ENCODE peak calls at places on chromosomes 2 and 18, in eight cellular contexts. K is neural crest cell, P is IMR-90, F is WERI-Rb-1, D is nephron progenitor cell, X is astrocyte of the cerebellum, B is OCI-LY7, M is brain microvascular endothelial cell. R is an unnamed sample.

GRCh38 chr2:176931588-176932563 is 280.7 kb upstream of the HNRNPA3 start:
- DNase-seq in D (no peak), M (no peak), B (no peak), F (no peak), K (no peak), X (peak), P (no peak), R (no peak)

GRCh38 chr2:85171916-85172315 is 38.7 kb downstream of the TCF7L1 start:
- DNase-seq in K (no peak), B (no peak), P (no peak), X (no peak), D (no peak), M (no peak), F (no peak), R (no peak)

GRCh38 chr18:57404345-57404744 is 30.8 kb upstream of the ONECUT2 start:
- DNase-seq in X (no peak), F (no peak), M (no peak), P (no peak), K (no peak), B (no peak), D (no peak), R (no peak)

GRCh38 chr2:165837122-165837521 is 43.1 kb upstream of the GALNT3 start:
- DNase-seq in F (peak), X (no peak), M (peak), D (peak), P (peak), K (no peak), B (no peak), R (no peak)

GRCh38 chr2:97951155-97951670 is 44.5 kb downstream of the TMEM131 start:
- DNase-seq in F (no peak), X (no peak), B (no peak), P (peak), M (peak), K (no peak), D (no peak), R (no peak)

GRCh38 chr2:109257653-109258052 is 128.6 kb downstream of the SH3RF3 start:
- DNase-seq in M (no peak), D (no peak), K (no peak), B (no peak), F (no peak), P (peak), X (no peak), R (no peak)

GRCh38 chr2:117960231-117960630 is 53.6 kb downstream of the CCDC93 start:
- DNase-seq in P (peak), X (no peak), D (no peak), K (no peak), M (peak), B (no peak), F (no peak), R (no peak)

GRCh38 chr2:225207026-225207425 is 164.8 kb upstream of the DOCK10 start:
- DNase-seq in F (peak), M (no peak), K (no peak), B (no peak), X (no peak), D (no peak), P (no peak), R (no peak)

GRCh38 chr18:56083097-56083865 is 495.3 kb upstream of the TCF4 start:
- DNase-seq in P (peak), F (no peak), K (no peak), X (peak), D (no peak), B (no peak), M (no peak), R (no peak)

GRCh38 chr2:138994502-138994901 is 214.3 kb upstream of the NXPH2 start:
- DNase-seq in M (no peak), D (no peak), P (no peak), X (no peak), F (no peak), K (no peak), B (no peak), R (no peak)

GRCh38 chr2:239948100-239948881 is 76.9 kb downstream of the NDUFA10 start:
- DNase-seq in X (no peak), K (no peak), B (no peak), M (no peak), P (no peak), D (no peak), F (no peak), R (peak)

GRCh38 chr2:168992026-168992425 is 39.1 kb downstream of the ABCB11 start:
- DNase-seq in P (peak), F (no peak), B (no peak), M (peak), K (no peak), D (no peak), X (no peak), R (no peak)

GRCh38 chr2:98524168-98524567 is 79.5 kb downstream of the INPP4A start:
- DNase-seq in D (no peak), B (no peak), M (no peak), P (peak), X (peak), F (no peak), K (no peak), R (no peak)

GRCh38 chr2:217840522-217840921 is 162.3 kb downstream of the TNS1 start:
- DNase-seq in P (no peak), X (no peak), F (no peak), D (no peak), K (no peak), B (no peak), M (no peak), R (no peak)

GRCh38 chr2:232085826-232086425 is 124.4 kb downstream of the DIS3L2 start:
- DNase-seq in P (peak), B (no peak), M (peak), F (no peak), K (no peak), D (no peak), X (no peak), R (no peak)

GRCh38 chr2:159151198-159152118 is 135.0 kb downstream of the WDSUB1 start:
- DNase-seq in M (no peak), P (no peak), X (no peak), B (no peak), D (no peak), K (no peak), F (no peak), R (no peak)

GRCh38 chr2:132484144-132484543 is 67.5 kb downstream of the GPR39 start:
- DNase-seq in P (no peak), M (no peak), B (no peak), K (no peak), X (no peak), F (no peak), D (no peak), R (no peak)

GRCh38 chr18:61869631-61870030 is 23.2 kb downstream of the RNF152 start:
- DNase-seq in M (no peak), F (no peak), P (peak), K (no peak), D (no peak), X (no peak), B (no peak), R (no peak)

GRCh38 chr2:74585406-74586182 is 31.1 kb downstream of the DOK1 start:
- DNase-seq in B (peak), D (no peak), M (no peak), K (no peak), P (no peak), F (no peak), X (no peak), R (peak)

GRCh38 chr2:112764071-112765044 is at the start of gene CKAP2L:
- DNase-seq in M (peak), X (peak), D (peak), B (peak), P (peak), F (peak), K (peak), R (peak)
- TF ChIP-seq CTCF in M (no peak), X (no peak), D (no peak), B (no peak), P (no peak), F (no peak), K (no peak), R (no peak)

GRCh38 chr2:83782122-83782521 is 677.0 kb downstream of the SUCLG1 start:
- DNase-seq in P (no peak), B (no peak), M (no peak), K (no peak), D (no peak), X (no peak), F (no peak), R (no peak)
- TF ChIP-seq CTCF in P (no peak), B (no peak), M (no peak), K (no peak), D (no peak), X (no peak), F (no peak), R (no peak)

GRCh38 chr18:58882039-58882438 is 17.4 kb downstream of the ZNF532 start:
- DNase-seq in D (no peak), K (no peak), B (no peak), P (peak), F (no peak), X (no peak), M (no peak), R (no peak)
- TF ChIP-seq CTCF in D (no peak), K (no peak), B (no peak), P (no peak), F (no peak), X (no peak), M (no peak), R (no peak)

GRCh38 chr2:58046585-58047372 is at the start of gene VRK2:
- DNase-seq in B (peak), K (peak), F (no peak), X (peak), P (peak), M (peak), D (peak), R (peak)
- TF ChIP-seq CTCF in B (no peak), K (no peak), F (no peak), X (no peak), P (no peak), M (no peak), D (no peak), R (no peak)

GRCh38 chr2:191150451-191151314 is at the start of gene STAT4:
- DNase-seq in K (no peak), D (peak), X (peak), F (no peak), P (peak), B (no peak), M (peak), R (peak)
- TF ChIP-seq CTCF in K (no peak), D (no peak), X (no peak), F (no peak), P (no peak), B (no peak), M (no peak), R (no peak)

GRCh38 chr18:50055474-50055873 is 139.5 kb downstream of the MYO5B start:
- DNase-seq in M (no peak), X (no peak), K (no peak), B (no peak), D (no peak), P (no peak), F (no peak), R (no peak)

GRCh38 chr18:50053142-50053541 is 141.8 kb downstream of the MYO5B start:
- DNase-seq in F (no peak), M (no peak), X (no peak), K (no peak), D (no peak), B (no peak), P (no peak), R (no peak)

GRCh38 chr18:50056185-50056584 is 138.8 kb downstream of the MYO5B start:
- DNase-seq in D (no peak), K (no peak), B (no peak), F (no peak), M (no peak), P (no peak), X (no peak), R (no peak)

GRCh38 chr18:50057009-50057408 is 137.9 kb downstream of the MYO5B start:
- DNase-seq in X (no peak), F (no peak), K (no peak), D (no peak), M (no peak), B (no peak), P (no peak), R (no peak)

DNA sequence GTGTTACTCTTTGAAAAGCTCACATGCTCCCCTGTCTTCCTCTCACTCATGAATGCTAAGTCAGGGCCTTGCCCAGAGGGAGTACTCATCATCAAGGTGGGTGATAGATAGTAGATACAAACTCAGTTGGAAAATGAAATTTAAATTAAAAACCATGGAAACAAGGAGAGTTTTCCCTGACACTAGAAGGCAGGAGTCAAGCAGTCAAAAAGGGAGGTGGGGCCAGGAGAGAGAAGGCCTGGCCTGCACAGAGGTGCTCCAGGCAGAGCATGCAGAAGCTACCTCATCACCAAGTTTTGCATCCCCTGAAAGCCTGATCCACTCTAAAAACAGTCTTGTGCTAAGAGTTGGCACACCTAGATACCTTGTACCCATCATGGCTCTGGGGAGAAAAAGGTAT is 143.7 kb downstream of the MYO5B start:
- DNase-seq in K (no peak), X (no peak), M (no peak), F (peak), P (no peak), B (no peak), D (no peak), R (no peak)
- TF ChIP-seq CTCF in K (no peak), X (peak), M (no peak), F (peak), P (no peak), B (peak), D (no peak), R (no peak)

GRCh38 chr2:11236335-11236734 is 81.1 kb downstream of the SLC66A3 start:
- DNase-seq in P (no peak), F (no peak), K (no peak), B (no peak), M (no peak), D (no peak), X (no peak), R (no peak)
- TF ChIP-seq CTCF in P (no peak), F (no peak), K (no peak), B (no peak), M (no peak), D (no peak), X (no peak), R (no peak)

R was measured in left lung.